ENCODE peak calls at places on chromosomes 2 and 18, in five cellular contexts. One of them, this sample, is unnamed.

GRCh38 chr2:162824319-162824718 is 14.2 kb downstream of the KCNH7 start:
- DNase-seq in stimulated activated CD4-positive, alpha-beta T cell treated with anti-CD3 and anti-CD28 coated beads, TNF-alpha, amount 100 ng/mL, for 1 hour: no peak
- DNase-seq in fibroblast of pulmonary artery: no peak
- DNase-seq in activated naive CD4-positive, alpha-beta T cell treated with anti-CD3 and anti-CD28 coated beads for 36 hours: no peak
- DNase-seq in HT-29: no peak
- DNase-seq in this sample: no peak

GRCh38 chr18:38751897-38752296 is 1186.3 kb upstream of the CELF4 start:
- DNase-seq in stimulated activated CD4-positive, alpha-beta T cell treated with anti-CD3 and anti-CD28 coated beads, TNF-alpha, amount 100 ng/mL, for 1 hour: no peak
- DNase-seq in fibroblast of pulmonary artery: no peak
- DNase-seq in activated naive CD4-positive, alpha-beta T cell treated with anti-CD3 and anti-CD28 coated beads for 36 hours: no peak
- DNase-seq in HT-29: no peak
- DNase-seq in this sample: no peak

GRCh38 chr2:15956751-15957736 is 16.7 kb downstream of the MYCN start:
- DNase-seq in stimulated activated CD4-positive, alpha-beta T cell treated with anti-CD3 and anti-CD28 coated beads, TNF-alpha, amount 100 ng/mL, for 1 hour: no peak
- DNase-seq in fibroblast of pulmonary artery: no peak
- DNase-seq in activated naive CD4-positive, alpha-beta T cell treated with anti-CD3 and anti-CD28 coated beads for 36 hours: no peak
- DNase-seq in HT-29: no peak
- DNase-seq in this sample: no peak

GRCh38 chr18:21443776-21444464 is 156.6 kb downstream of the ESCO1 start:
- DNase-seq in stimulated activated CD4-positive, alpha-beta T cell treated with anti-CD3 and anti-CD28 coated beads, TNF-alpha, amount 100 ng/mL, for 1 hour: no peak
- DNase-seq in fibroblast of pulmonary artery: no peak
- DNase-seq in activated naive CD4-positive, alpha-beta T cell treated with anti-CD3 and anti-CD28 coated beads for 36 hours: no peak
- DNase-seq in HT-29: no peak
- DNase-seq in this sample: no peak

GRCh38 chr2:9525266-9525665 is 30.4 kb downstream of the ADAM17 start:
- DNase-seq in stimulated activated CD4-positive, alpha-beta T cell treated with anti-CD3 and anti-CD28 coated beads, TNF-alpha, amount 100 ng/mL, for 1 hour: no peak
- DNase-seq in fibroblast of pulmonary artery: no peak
- DNase-seq in activated naive CD4-positive, alpha-beta T cell treated with anti-CD3 and anti-CD28 coated beads for 36 hours: no peak
- DNase-seq in HT-29: no peak
- DNase-seq in this sample: no peak

GRCh38 chr18:34880403-34880802 is 160.8 kb upstream of the MAPRE2 start:
- DNase-seq in stimulated activated CD4-positive, alpha-beta T cell treated with anti-CD3 and anti-CD28 coated beads, TNF-alpha, amount 100 ng/mL, for 1 hour: no peak
- DNase-seq in fibroblast of pulmonary artery: no peak
- DNase-seq in activated naive CD4-positive, alpha-beta T cell treated with anti-CD3 and anti-CD28 coated beads for 36 hours: no peak
- DNase-seq in HT-29: no peak
- DNase-seq in this sample: no peak

GRCh38 chr2:222959358-222959757 is 92.6 kb upstream of the KCNE4 start:
- DNase-seq in stimulated activated CD4-positive, alpha-beta T cell treated with anti-CD3 and anti-CD28 coated beads, TNF-alpha, amount 100 ng/mL, for 1 hour: no peak
- DNase-seq in fibroblast of pulmonary artery: peak; percentile 82
- DNase-seq in activated naive CD4-positive, alpha-beta T cell treated with anti-CD3 and anti-CD28 coated beads for 36 hours: no peak
- DNase-seq in HT-29: peak; percentile 18
- DNase-seq in this sample: peak; percentile 87

GRCh38 chr2:118806797-118807667 is 40.4 kb downstream of the EN1 start:
- DNase-seq in stimulated activated CD4-positive, alpha-beta T cell treated with anti-CD3 and anti-CD28 coated beads, TNF-alpha, amount 100 ng/mL, for 1 hour: no peak
- DNase-seq in fibroblast of pulmonary artery: no peak
- DNase-seq in activated naive CD4-positive, alpha-beta T cell treated with anti-CD3 and anti-CD28 coated beads for 36 hours: no peak
- DNase-seq in HT-29: no peak
- DNase-seq in this sample: no peak

GRCh38 chr2:41990688-41991087 is 57.1 kb upstream of the PKDCC start:
- DNase-seq in stimulated activated CD4-positive, alpha-beta T cell treated with anti-CD3 and anti-CD28 coated beads, TNF-alpha, amount 100 ng/mL, for 1 hour: no peak
- DNase-seq in fibroblast of pulmonary artery: peak; percentile 72
- DNase-seq in activated naive CD4-positive, alpha-beta T cell treated with anti-CD3 and anti-CD28 coated beads for 36 hours: no peak
- DNase-seq in HT-29: no peak
- DNase-seq in this sample: peak; percentile 86

GRCh38 chr2:50661682-50662081 is 370.2 kb downstream of the NRXN1 start:
- DNase-seq in stimulated activated CD4-positive, alpha-beta T cell treated with anti-CD3 and anti-CD28 coated beads, TNF-alpha, amount 100 ng/mL, for 1 hour: no peak
- DNase-seq in fibroblast of pulmonary artery: no peak
- DNase-seq in activated naive CD4-positive, alpha-beta T cell treated with anti-CD3 and anti-CD28 coated beads for 36 hours: no peak
- DNase-seq in HT-29: no peak
- DNase-seq in this sample: no peak

GRCh38 chr2:215782271-215782670 is 231.1 kb downstream of the MREG start:
- DNase-seq in stimulated activated CD4-positive, alpha-beta T cell treated with anti-CD3 and anti-CD28 coated beads, TNF-alpha, amount 100 ng/mL, for 1 hour: no peak
- DNase-seq in fibroblast of pulmonary artery: no peak
- DNase-seq in activated naive CD4-positive, alpha-beta T cell treated with anti-CD3 and anti-CD28 coated beads for 36 hours: no peak
- DNase-seq in HT-29: no peak
- DNase-seq in this sample: no peak

GRCh38 chr18:73060666-73061270 is 193.0 kb upstream of the NETO1 start:
- DNase-seq in stimulated activated CD4-positive, alpha-beta T cell treated with anti-CD3 and anti-CD28 coated beads, TNF-alpha, amount 100 ng/mL, for 1 hour: no peak
- DNase-seq in fibroblast of pulmonary artery: peak; percentile 1
- DNase-seq in activated naive CD4-positive, alpha-beta T cell treated with anti-CD3 and anti-CD28 coated beads for 36 hours: no peak
- DNase-seq in HT-29: no peak
- DNase-seq in this sample: no peak

GRCh38 chr2:218448934-218449333 is 30.0 kb downstream of the VIL1 start:
- DNase-seq in stimulated activated CD4-positive, alpha-beta T cell treated with anti-CD3 and anti-CD28 coated beads, TNF-alpha, amount 100 ng/mL, for 1 hour: no peak
- DNase-seq in fibroblast of pulmonary artery: peak; percentile 8
- DNase-seq in activated naive CD4-positive, alpha-beta T cell treated with anti-CD3 and anti-CD28 coated beads for 36 hours: no peak
- DNase-seq in HT-29: peak; percentile 75
- DNase-seq in this sample: peak; percentile 22

GRCh38 chr18:79571221-79572092 is 108.1 kb upstream of the CTDP1 start:
- DNase-seq in stimulated activated CD4-positive, alpha-beta T cell treated with anti-CD3 and anti-CD28 coated beads, TNF-alpha, amount 100 ng/mL, for 1 hour: no peak
- DNase-seq in fibroblast of pulmonary artery: no peak
- DNase-seq in activated naive CD4-positive, alpha-beta T cell treated with anti-CD3 and anti-CD28 coated beads for 36 hours: no peak
- DNase-seq in HT-29: no peak
- DNase-seq in this sample: no peak

GRCh38 chr2:128809256-128809636 is 490.6 kb upstream of the HS6ST1 start:
- DNase-seq in stimulated activated CD4-positive, alpha-beta T cell treated with anti-CD3 and anti-CD28 coated beads, TNF-alpha, amount 100 ng/mL, for 1 hour: no peak
- DNase-seq in fibroblast of pulmonary artery: no peak
- DNase-seq in activated naive CD4-positive, alpha-beta T cell treated with anti-CD3 and anti-CD28 coated beads for 36 hours: no peak
- DNase-seq in HT-29: no peak
- DNase-seq in this sample: peak; percentile 37

GRCh38 chr2:187566712-187567111 is 12.5 kb upstream of the TFPI start:
- DNase-seq in stimulated activated CD4-positive, alpha-beta T cell treated with anti-CD3 and anti-CD28 coated beads, TNF-alpha, amount 100 ng/mL, for 1 hour: no peak
- DNase-seq in fibroblast of pulmonary artery: no peak
- DNase-seq in activated naive CD4-positive, alpha-beta T cell treated with anti-CD3 and anti-CD28 coated beads for 36 hours: no peak
- DNase-seq in HT-29: no peak
- DNase-seq in this sample: no peak

This sample was measured in amniotic epithelial cell.